ENCODE peak calls at places on chromosomes 12 and 14, in five cellular contexts. T, G, N, U and E are unnamed samples.

GRCh38 chr14:103857256-103857655 is 9.9 kb upstream of the PPP1R13B start:
- DNase-seq in G (no peak), T (no peak), N (no peak), U (no peak), E (no peak)

GRCh38 chr12:67193705-67194104 is 75.5 kb upstream of the CAND1 start:
- DNase-seq in T (peak; percentile 56), G (peak; percentile 77), U (peak; percentile 75), N (peak; percentile 77), E (no peak)

GRCh38 chr12:95922231-95922630 is 20.2 kb downstream of the CCDC38 start:
- DNase-seq in T (peak; percentile 12), N (no peak), G (no peak), U (no peak), E (no peak)

GRCh38 chr12:132320767-132321211 is 8.6 kb downstream of the GALNT9 start:
- DNase-seq in U (no peak), T (no peak), G (no peak), N (no peak), E (no peak)

GRCh38 chr12:112331891-112332290 is 50.3 kb downstream of the HECTD4 start:
- DNase-seq in U (no peak), T (no peak), G (no peak), N (no peak), E (no peak)

GRCh38 chr12:79300199-79300568 is 390.6 kb downstream of the PAWR start:
- DNase-seq in N (no peak), T (peak; percentile 93), G (peak; percentile 74), U (no peak), E (peak; percentile 36)

GRCh38 chr12:110807640-110808039 is 39.1 kb upstream of the CCDC63 start:
- DNase-seq in U (no peak), T (no peak), N (no peak), G (no peak), E (no peak)

GRCh38 chr14:36718216-36718615 is 56.6 kb downstream of the PAX9 start:
- DNase-seq in T (peak; percentile 23), N (no peak), U (no peak), G (no peak), E (no peak)

GRCh38 chr14:61712137-61712536 is 16.8 kb downstream of the HIF1A start:
- DNase-seq in U (no peak), G (no peak), T (peak; percentile 23), N (no peak), E (no peak)

GRCh38 chr12:9342614-9343353 is 134.6 kb upstream of the PZP start:
- DNase-seq in N (no peak), U (no peak), G (no peak), T (no peak), E (no peak)

GRCh38 chr12:123050331-123050809 is 69.9 kb downstream of the ARL6IP4 start:
- DNase-seq in T (peak; percentile 44), U (no peak), G (no peak), N (no peak), E (no peak)

GRCh38 chr12:121894633-121895032 is 6.0 kb downstream of the PSMD9 start:
- DNase-seq in U (peak; percentile 33), G (peak; percentile 53), N (peak; percentile 23), T (peak; percentile 83), E (no peak)

GRCh38 chr12:123853401-123854070 is 91.4 kb downstream of the DNAH10 start:
- DNase-seq in G (no peak), N (no peak), T (no peak), U (no peak), E (no peak)

GRCh38 chr14:84814391-84814790 is 715.6 kb upstream of the FLRT2 start:
- DNase-seq in G (no peak), T (no peak), U (no peak), N (no peak), E (no peak)

GRCh38 chr14:70149766-70150165 is 39.0 kb downstream of the SLC8A3 start:
- DNase-seq in G (no peak), U (no peak), T (no peak), N (no peak), E (no peak)